ENCODE peak calls at places on chromosomes 7 and 10, in six cellular contexts. One of them, this sample, is unnamed.

GRCh38 chr7:5649658-5650057 is 131.8 kb downstream of the RNF216 start:
- DNase-seq in PC-3: no peak
- DNase-seq in posterior cingulate gyrus: no peak
- DNase-seq in H7: no peak
- DNase-seq in fibroblast of lung: no peak
- DNase-seq in NCI-H1092: no peak
- DNase-seq in this sample: no peak

GRCh38 chr7:1802899-1803298 is 132.8 kb downstream of the ELFN1 start:
- DNase-seq in PC-3: no peak
- DNase-seq in posterior cingulate gyrus: no peak
- DNase-seq in H7: no peak
- DNase-seq in fibroblast of lung: no peak
- DNase-seq in NCI-H1092: no peak
- DNase-seq in this sample: no peak

GRCh38 chr10:133257489-133258065 is 19.1 kb downstream of the ADAM8 start:
- DNase-seq in PC-3: peak
- DNase-seq in posterior cingulate gyrus: no peak
- DNase-seq in H7: peak
- DNase-seq in fibroblast of lung: peak
- DNase-seq in NCI-H1092: no peak
- DNase-seq in this sample: no peak

GRCh38 chr10:117699436-117700075 is 157.0 kb downstream of the EMX2 start:
- DNase-seq in PC-3: peak
- DNase-seq in posterior cingulate gyrus: no peak
- DNase-seq in H7: no peak
- DNase-seq in fibroblast of lung: no peak
- DNase-seq in NCI-H1092: no peak
- DNase-seq in this sample: no peak

GRCh38 chr7:46627038-46627315 is 705.9 kb upstream of the IGFBP3 start:
- DNase-seq in PC-3: no peak
- DNase-seq in posterior cingulate gyrus: no peak
- DNase-seq in H7: no peak
- DNase-seq in fibroblast of lung: peak
- DNase-seq in NCI-H1092: no peak
- DNase-seq in this sample: no peak

GRCh38 chr10:3659518-3659917 is 125.5 kb downstream of the KLF6 start:
- DNase-seq in PC-3: no peak
- DNase-seq in posterior cingulate gyrus: no peak
- DNase-seq in H7: no peak
- DNase-seq in fibroblast of lung: no peak
- DNase-seq in NCI-H1092: no peak
- DNase-seq in this sample: no peak

GRCh38 chr10:56178210-56178609 is 182.8 kb downstream of the ZWINT start:
- DNase-seq in PC-3: peak
- DNase-seq in posterior cingulate gyrus: no peak
- DNase-seq in H7: no peak
- DNase-seq in fibroblast of lung: no peak
- DNase-seq in NCI-H1092: no peak
- DNase-seq in this sample: peak

GRCh38 chr10:46298346-46299266 is 11.8 kb downstream of the ANTXRL start:
- DNase-seq in PC-3: no peak
- DNase-seq in posterior cingulate gyrus: no peak
- DNase-seq in H7: no peak
- DNase-seq in fibroblast of lung: no peak
- DNase-seq in NCI-H1092: no peak
- DNase-seq in this sample: no peak

GRCh38 chr10:58704226-58705200 is 191.8 kb downstream of the BICC1 start:
- DNase-seq in PC-3: peak
- DNase-seq in posterior cingulate gyrus: no peak
- DNase-seq in H7: no peak
- DNase-seq in fibroblast of lung: peak
- DNase-seq in NCI-H1092: no peak
- DNase-seq in this sample: peak

GRCh38 chr10:119025336-119025735 is 4.2 kb upstream of the NANOS1 start:
- DNase-seq in PC-3: peak
- DNase-seq in posterior cingulate gyrus: peak
- DNase-seq in H7: no peak
- DNase-seq in fibroblast of lung: peak
- DNase-seq in NCI-H1092: peak
- DNase-seq in this sample: no peak

GRCh38 chr7:27897001-27897400 is 157.0 kb downstream of the TAX1BP1 start:
- DNase-seq in PC-3: no peak
- DNase-seq in posterior cingulate gyrus: no peak
- DNase-seq in H7: no peak
- DNase-seq in fibroblast of lung: peak
- DNase-seq in NCI-H1092: no peak
- DNase-seq in this sample: no peak

GRCh38 chr10:110206988-110207804 is at the start of gene MXI1:
- DNase-seq in PC-3: peak
- DNase-seq in posterior cingulate gyrus: peak
- DNase-seq in H7: peak
- DNase-seq in fibroblast of lung: peak
- DNase-seq in NCI-H1092: no peak
- DNase-seq in this sample: peak

GRCh38 chr7:101321491-101322401 is at the start of gene IFT22:
- DNase-seq in PC-3: peak
- DNase-seq in posterior cingulate gyrus: peak
- DNase-seq in H7: peak
- DNase-seq in fibroblast of lung: peak
- DNase-seq in NCI-H1092: peak
- DNase-seq in this sample: peak

This sample was measured in retinal pigment epithelial cell.